ENCODE peak calls at places on chromosomes 12 and 14, in six cellular contexts. U, E, Z, H, O and D are unnamed samples.

GRCh38 chr12:63944586-63945228 is 100.2 kb downstream of the SRGAP1 start:
- DNase-seq in E (no peak), U (no peak), Z (no peak), H (no peak), O (no peak), D (no peak)

GRCh38 chr12:41419151-41419893 is 231.2 kb downstream of the PDZRN4 start:
- DNase-seq in H (no peak), U (no peak), O (no peak), Z (no peak), E (peak), D (no peak)

GRCh38 chr12:120483621-120484020 is 12.3 kb upstream of the DYNLL1 start:
- DNase-seq in E (no peak), U (no peak), H (no peak), Z (no peak), O (no peak), D (no peak)

GRCh38 chr12:100716949-100717732 is 77.4 kb upstream of the ANO4 start:
- DNase-seq in E (no peak), O (no peak), H (peak), U (peak), Z (no peak), D (peak)

GRCh38 chr12:19316420-19316819 is 122.9 kb upstream of the AEBP2 start:
- DNase-seq in H (no peak), Z (no peak), U (peak), E (no peak), O (no peak), D (no peak)

GRCh38 chr14:103280278-103280917 is 53.6 kb upstream of the EIF5 start:
- DNase-seq in U (no peak), Z (no peak), E (no peak), O (no peak), H (no peak), D (no peak)

GRCh38 chr14:24057867-24058259 is 6.1 kb downstream of the CARMIL3 start:
- DNase-seq in Z (no peak), H (no peak), U (no peak), E (no peak), O (no peak), D (no peak)

GRCh38 chr12:104886418-104887401 is 71.4 kb downstream of the SLC41A2 start:
- DNase-seq in Z (peak), H (peak), O (no peak), U (no peak), E (no peak), D (no peak)

GRCh38 chr12:103909811-103910210 is 20.4 kb upstream of the HSP90B1 start:
- DNase-seq in H (no peak), O (no peak), U (no peak), E (no peak), Z (no peak), D (no peak)

GRCh38 chr14:68795602-68796417 is 2.9 kb upstream of the ZFP36L1 start:
- DNase-seq in E (peak), Z (peak), O (peak), U (peak), H (peak), D (peak)

GRCh38 chr14:71647086-71647784 is 285.0 kb upstream of the RGS6 start:
- DNase-seq in H (peak), U (peak), Z (no peak), O (no peak), E (no peak), D (no peak)

GRCh38 chr12:90149453-90149852 is 440.8 kb upstream of the ATP2B1 start:
- DNase-seq in H (no peak), Z (no peak), O (no peak), U (no peak), E (no peak), D (no peak)

GRCh38 chr12:13941258-13942249 is 39.8 kb downstream of the GRIN2B start:
- DNase-seq in Z (peak), U (peak), O (peak), H (peak), E (peak), D (no peak)

GRCh38 chr12:62769076-62769619 is 165.8 kb downstream of the PPM1H start:
- DNase-seq in E (no peak), Z (no peak), O (no peak), U (no peak), H (no peak), D (no peak)

GRCh38 chr12:47698055-47698454 is 7.8 kb downstream of the RPAP3 start:
- DNase-seq in Z (no peak), O (no peak), E (no peak), H (no peak), U (no peak), D (no peak)

GRCh38 chr14:78933948-78934524 is 763.9 kb downstream of the NRXN3 start:
- DNase-seq in H (peak), O (no peak), Z (peak), E (peak), U (peak), D (no peak)

GRCh38 chr14:100065942-100066574 is 836 bp downstream of the EVL start:
- DNase-seq in Z (no peak), H (no peak), U (no peak), O (no peak), E (no peak), D (no peak)

GRCh38 chr12:75481774-75482173 is 1.2 kb downstream of the GLIPR1 start:
- DNase-seq in E (no peak), H (no peak), O (no peak), U (no peak), Z (no peak), D (no peak)

GRCh38 chr12:68807576-68808387 is at the start of gene MDM2:
- DNase-seq in H (peak), Z (peak), E (peak), O (peak), U (peak), D (peak)